ENCODE peak calls at places on chromosomes 2 and 18, in seven cellular contexts. Z is amniotic stem cell; C is MM.1S; M is central memory CD4-positive, alpha-beta T cell; E is brain microvascular endothelial cell; N is AG20443; F is WERI-Rb-1. R is an unnamed sample.

GRCh38 chr2:192243488-192243887 is 48.8 kb upstream of the TMEFF2 start:
- DNase-seq in E (peak; percentile 31), C (no peak), F (no peak), M (no peak), N (peak; percentile 26), Z (no peak), R (peak; percentile 24)

GRCh38 chr2:36912692-36913091 is 53.6 kb downstream of the STRN start:
- DNase-seq in F (no peak), Z (no peak), E (no peak), C (no peak), N (peak; percentile 16), M (no peak), R (peak; percentile 16)

GRCh38 chr2:165699931-165700330 is 94.1 kb downstream of the GALNT3 start:
- DNase-seq in C (peak; percentile 80), N (no peak), E (no peak), M (no peak), Z (no peak), F (no peak), R (no peak)

GRCh38 chr2:168480825-168481585 is 24.9 kb downstream of the CERS6 start:
- DNase-seq in E (no peak), F (no peak), N (no peak), Z (no peak), M (no peak), C (peak; percentile 38), R (no peak)

GRCh38 chr18:73613706-73614340 is 533.8 kb downstream of the FBXO15 start:
- DNase-seq in F (no peak), E (no peak), Z (no peak), M (no peak), N (no peak), C (no peak), R (peak; percentile 35)

GRCh38 chr18:286515-287310 is 18.9 kb upstream of the THOC1 start:
- DNase-seq in M (no peak), C (peak; percentile 25), F (peak; percentile 14), Z (peak; percentile 43), E (peak; percentile 6), N (peak; percentile 28), R (peak; percentile 53)

GRCh38 chr2:650343-651310 is 26.6 kb downstream of the TMEM18 start:
- DNase-seq in C (no peak), F (no peak), N (peak; percentile 50), E (no peak), Z (no peak), M (no peak), R (peak; percentile 87)

GRCh38 chr2:68726608-68727367 is 7.8 kb upstream of the ARHGAP25 start:
- DNase-seq in Z (no peak), C (peak; percentile 93), E (no peak), F (no peak), N (no peak), M (peak; percentile 83), R (no peak)

GRCh38 chr2:136235451-136236418 is 117.8 kb upstream of the CXCR4 start:
- DNase-seq in N (peak; percentile 54), E (peak; percentile 68), F (no peak), Z (no peak), C (no peak), M (no peak), R (peak; percentile 40)

R was measured in AG10803.